ENCODE peak calls at places on chromosomes 2 and 18, in four cellular contexts. I is lower lobe of right lung, M is A549, K is M059J. P is an unnamed sample.

GRCh38 chr18:74529811-74530583 is 4.3 kb upstream of the CNDP1 start:
- DNase-seq in I (no peak), M (no peak), K (no peak), P (no peak)

GRCh38 chr18:42048150-42048549 is 93.1 kb downstream of the PIK3C3 start:
- DNase-seq in I (no peak), M (peak), K (peak), P (peak)

GRCh38 chr2:46117994-46118393 is 179.2 kb upstream of the EPAS1 start:
- DNase-seq in I (no peak), M (no peak), K (peak), P (no peak)

GRCh38 chr18:49250819-49251388 is 209.5 kb downstream of the DYM start:
- DNase-seq in I (no peak), M (peak), K (peak), P (peak)

GRCh38 chr2:152336854-152337510 is 2.0 kb downstream of the FMNL2 start:
- DNase-seq in I (no peak), M (peak), K (peak), P (no peak)

GRCh38 chr18:62603979-62604378 is 81.2 kb downstream of the ZCCHC2 start:
- DNase-seq in I (no peak), M (no peak), K (no peak), P (no peak)

GRCh38 chr18:3410273-3410672 is 39.7 kb upstream of the TGIF1 start:
- DNase-seq in I (no peak), M (no peak), K (no peak), P (no peak)

GRCh38 chr2:191374366-191374765 is 129.2 kb downstream of the MYO1B start:
- DNase-seq in I (no peak), M (no peak), K (no peak), P (no peak)

GRCh38 chr2:223109341-223109740 is 57.4 kb downstream of the KCNE4 start:
- DNase-seq in I (no peak), M (no peak), K (peak), P (no peak)

P was measured in pulmonary artery endothelial cell.